ENCODE peak calls at places on chromosomes 6 and 20, in four cellular contexts. One of them, this sample, is unnamed.

GRCh38 chr20:10492844-10493243 is 57.7 kb downstream of the SLX4IP start:
- DNase-seq in HCT116: no peak
- DNase-seq in HepG2: no peak
- DNase-seq in Panc1: no peak
- DNase-seq in this sample: no peak

GRCh38 chr6:105488521-105489212 is 85.8 kb upstream of the PREP start:
- DNase-seq in HCT116: no peak
- DNase-seq in HepG2: no peak
- DNase-seq in Panc1: no peak
- DNase-seq in this sample: no peak

GRCh38 chr6:19837511-19838441 is 606 bp downstream of the ID4 start:
- DNase-seq in HCT116: no peak
- DNase-seq in HepG2: peak; percentile 21
- DNase-seq in Panc1: no peak
- DNase-seq in this sample: no peak

GRCh38 chr6:41621367-41621766 is 16.9 kb upstream of the MDFI start:
- DNase-seq in HCT116: no peak
- DNase-seq in HepG2: no peak
- DNase-seq in Panc1: no peak
- DNase-seq in this sample: no peak

GRCh38 chr20:11894072-11894471 is 23.6 kb upstream of the BTBD3 start:
- DNase-seq in HCT116: no peak
- DNase-seq in HepG2: no peak
- DNase-seq in Panc1: no peak
- DNase-seq in this sample: no peak

GRCh38 chr6:46221221-46221793 is 50.5 kb upstream of the ENPP5 start:
- DNase-seq in HCT116: peak; percentile 18
- DNase-seq in HepG2: peak; percentile 26
- DNase-seq in Panc1: peak; percentile 33
- DNase-seq in this sample: peak; percentile 32

GRCh38 chr6:151847064-151847463 is 39.6 kb downstream of the ESR1 start:
- DNase-seq in HCT116: no peak
- DNase-seq in HepG2: peak; percentile 46
- DNase-seq in Panc1: no peak
- DNase-seq in this sample: no peak

GRCh38 chr20:25669826-25670422 is 26.7 kb downstream of the ZNF337 start:
- DNase-seq in HCT116: no peak
- DNase-seq in HepG2: peak; percentile 61
- DNase-seq in Panc1: no peak
- DNase-seq in this sample: no peak

GRCh38 chr6:143399176-143399575 is 51.3 kb downstream of the ADAT2 start:
- DNase-seq in HCT116: no peak
- DNase-seq in HepG2: no peak
- DNase-seq in Panc1: no peak
- DNase-seq in this sample: no peak

GRCh38 chr20:20731945-20732296 is 19.5 kb upstream of the RALGAPA2 start:
- DNase-seq in HCT116: no peak
- DNase-seq in HepG2: no peak
- DNase-seq in Panc1: no peak
- DNase-seq in this sample: no peak

GRCh38 chr20:17542993-17543412 is 11.8 kb upstream of the BFSP1 start:
- DNase-seq in HCT116: no peak
- DNase-seq in HepG2: no peak
- DNase-seq in Panc1: no peak
- DNase-seq in this sample: no peak

GRCh38 chr6:138987643-138988468 is at the start of gene REPS1:
- DNase-seq in HCT116: peak; percentile 78
- DNase-seq in HepG2: peak; percentile 87
- DNase-seq in Panc1: peak; percentile 45
- DNase-seq in this sample: peak; percentile 94

GRCh38 chr20:57397693-57398108 is 6.5 kb downstream of the RBM38 start:
- DNase-seq in HCT116: no peak
- DNase-seq in HepG2: no peak
- DNase-seq in Panc1: no peak
- DNase-seq in this sample: no peak

GRCh38 chr6:122730775-122731386 is 48.6 kb upstream of the FABP7 start:
- DNase-seq in HCT116: no peak
- DNase-seq in HepG2: peak; percentile 41
- DNase-seq in Panc1: peak; percentile 24
- DNase-seq in this sample: peak; percentile 57

GRCh38 chr20:21208999-21209398 is 83.1 kb downstream of the KIZ start:
- DNase-seq in HCT116: no peak
- DNase-seq in HepG2: no peak
- DNase-seq in Panc1: no peak
- DNase-seq in this sample: no peak

GRCh38 chr6:57147955-57148858 is 23.9 kb upstream of the BAG2 start:
- DNase-seq in HCT116: no peak
- DNase-seq in HepG2: no peak
- DNase-seq in Panc1: no peak
- DNase-seq in this sample: no peak

GRCh38 chr6:63571883-63572732 is at the start of the genes LOC128125822 and PTP4A1:
- DNase-seq in HCT116: peak; percentile 92
- DNase-seq in HepG2: peak; percentile 95
- DNase-seq in Panc1: peak; percentile 85
- DNase-seq in this sample: peak; percentile 93

GRCh38 chr6:161353208-161353613 is 79.3 kb upstream of the AGPAT4 start:
- DNase-seq in HCT116: peak; percentile 52
- DNase-seq in HepG2: peak; percentile 46
- DNase-seq in Panc1: no peak
- DNase-seq in this sample: peak; percentile 80

GRCh38 chr6:116514103-116514502 is 2.7 kb downstream of the CALHM5 start:
- DNase-seq in HCT116: no peak
- DNase-seq in HepG2: no peak
- DNase-seq in Panc1: no peak
- DNase-seq in this sample: no peak

GRCh38 chr20:59328071-59328470 is 27.7 kb downstream of the EDN3 start:
- DNase-seq in HCT116: no peak
- DNase-seq in HepG2: no peak
- DNase-seq in Panc1: no peak
- DNase-seq in this sample: no peak

GRCh38 chr6:130903007-130903406 is 75.8 kb downstream of the SMLR1 start:
- DNase-seq in HCT116: no peak
- DNase-seq in HepG2: no peak
- DNase-seq in Panc1: no peak
- DNase-seq in this sample: no peak

GRCh38 chr6:42372699-42373098 is 79.0 kb downstream of the TRERF1 start:
- DNase-seq in HCT116: no peak
- DNase-seq in HepG2: no peak
- DNase-seq in Panc1: no peak
- DNase-seq in this sample: no peak

GRCh38 chr6:11780097-11780428 is 1.5 kb upstream of the ADTRP start:
- DNase-seq in HCT116: no peak
- DNase-seq in HepG2: no peak
- DNase-seq in Panc1: no peak
- DNase-seq in this sample: no peak

GRCh38 chr6:20483902-20484497 is 50.3 kb upstream of the CDKAL1 start:
- DNase-seq in HCT116: no peak
- DNase-seq in HepG2: no peak
- DNase-seq in Panc1: no peak
- DNase-seq in this sample: no peak

GRCh38 chr20:63544241-63544957 is 3.1 kb downstream of the SRMS start:
- DNase-seq in HCT116: no peak
- DNase-seq in HepG2: peak; percentile 39
- DNase-seq in Panc1: no peak
- DNase-seq in this sample: peak; percentile 23

GRCh38 chr20:63543733-63544132 is 3.8 kb downstream of the SRMS start:
- DNase-seq in HCT116: no peak
- DNase-seq in HepG2: no peak
- DNase-seq in Panc1: no peak
- DNase-seq in this sample: no peak

GRCh38 chr20:63546256-63546655 is 1.3 kb downstream of the SRMS start:
- DNase-seq in HCT116: no peak
- DNase-seq in HepG2: no peak
- DNase-seq in Panc1: no peak
- DNase-seq in this sample: no peak

GRCh38 chr20:63545814-63546213 is 1.7 kb downstream of the SRMS start:
- DNase-seq in HCT116: no peak
- DNase-seq in HepG2: no peak
- DNase-seq in Panc1: no peak
- DNase-seq in this sample: no peak

DNA sequence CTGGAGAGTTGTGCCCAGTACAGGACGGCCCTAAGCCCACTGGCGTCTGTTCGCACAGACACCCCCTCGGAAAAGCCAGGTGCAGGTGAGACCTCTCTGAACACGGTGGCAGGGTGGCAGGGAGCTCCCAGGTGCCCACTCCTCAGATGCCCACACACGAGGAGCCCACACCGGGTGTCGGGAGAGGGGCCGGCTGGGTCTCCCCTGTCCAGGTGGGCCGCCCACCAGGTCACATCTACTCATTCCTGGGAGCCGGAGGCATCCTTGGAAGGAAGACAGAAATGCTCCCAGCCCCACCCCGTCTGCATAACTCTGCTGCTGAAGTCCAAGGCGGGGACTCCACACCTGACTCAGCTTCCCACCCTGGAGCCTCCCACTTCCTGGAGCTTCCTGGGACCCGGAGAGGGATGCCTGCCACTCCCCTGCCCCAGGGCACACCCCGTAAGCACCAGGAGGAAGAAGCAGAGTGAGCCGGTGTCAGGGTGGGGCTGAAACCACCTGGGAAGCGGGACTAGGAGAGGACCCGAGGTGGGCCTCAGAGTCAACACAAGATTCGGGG is 2.5 kb downstream of the SRMS start:
- DNase-seq in HCT116: peak; percentile 67
- DNase-seq in HepG2: no peak
- DNase-seq in Panc1: no peak
- DNase-seq in this sample: no peak
- TF ChIP-seq TCF7L2 in HCT116: no peak
- TF ChIP-seq TCF7L2 in HepG2: no peak
- TF ChIP-seq TCF7L2 in Panc1: no peak
- TF ChIP-seq TCF7L2 in this sample: no peak

GRCh38 chr6:157259443-157259842 is 63.9 kb downstream of the TMEM242 start:
- DNase-seq in HCT116: no peak
- DNase-seq in HepG2: no peak
- DNase-seq in Panc1: no peak
- DNase-seq in this sample: no peak
- TF ChIP-seq TCF7L2 in HCT116: no peak
- TF ChIP-seq TCF7L2 in HepG2: no peak
- TF ChIP-seq TCF7L2 in Panc1: no peak
- TF ChIP-seq TCF7L2 in this sample: no peak

GRCh38 chr6:96898241-96898851 is 655 bp upstream of the NDUFAF4 start:
- DNase-seq in HCT116: no peak
- DNase-seq in HepG2: no peak
- DNase-seq in Panc1: no peak
- DNase-seq in this sample: no peak

GRCh38 chr6:96897396-96898240 is at the start of gene NDUFAF4:
- DNase-seq in HCT116: peak; percentile 90
- DNase-seq in HepG2: peak; percentile 92
- DNase-seq in Panc1: peak; percentile 79
- DNase-seq in this sample: peak; percentile 98

GRCh38 chr6:96899599-96899998 is 1.9 kb upstream of the NDUFAF4 start:
- DNase-seq in HCT116: no peak
- DNase-seq in HepG2: no peak
- DNase-seq in Panc1: no peak
- DNase-seq in this sample: no peak

GRCh38 chr6:96900873-96901272 is 3.2 kb upstream of the NDUFAF4 start:
- DNase-seq in HCT116: no peak
- DNase-seq in HepG2: no peak
- DNase-seq in Panc1: no peak
- DNase-seq in this sample: no peak

DNA sequence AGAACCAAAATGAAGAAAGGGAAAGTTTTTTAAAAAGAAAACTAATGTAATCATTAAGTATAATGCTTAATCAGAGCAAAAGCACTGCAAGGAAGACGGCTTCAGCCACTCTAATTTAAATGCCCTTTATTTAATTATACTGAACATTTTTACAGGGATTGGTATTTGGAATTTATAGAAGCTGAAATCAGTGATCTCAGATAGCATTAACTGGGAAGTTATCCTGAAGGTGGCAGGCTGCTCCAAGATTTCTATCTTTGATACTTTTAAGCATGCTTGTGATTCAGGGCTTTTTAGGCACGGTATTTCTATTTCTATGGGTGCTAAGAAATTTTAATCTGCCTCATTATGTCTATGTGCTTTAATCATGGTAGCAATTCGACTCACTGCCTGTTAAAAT is 1.3 kb upstream of the NDUFAF4 start:
- DNase-seq in HCT116: peak; percentile 37
- DNase-seq in HepG2: peak; percentile 19
- DNase-seq in Panc1: peak; percentile 33
- DNase-seq in this sample: no peak
- TF ChIP-seq TCF7L2 in HCT116: no peak
- TF ChIP-seq TCF7L2 in HepG2: no peak
- TF ChIP-seq TCF7L2 in Panc1: no peak
- TF ChIP-seq TCF7L2 in this sample: no peak

DNA sequence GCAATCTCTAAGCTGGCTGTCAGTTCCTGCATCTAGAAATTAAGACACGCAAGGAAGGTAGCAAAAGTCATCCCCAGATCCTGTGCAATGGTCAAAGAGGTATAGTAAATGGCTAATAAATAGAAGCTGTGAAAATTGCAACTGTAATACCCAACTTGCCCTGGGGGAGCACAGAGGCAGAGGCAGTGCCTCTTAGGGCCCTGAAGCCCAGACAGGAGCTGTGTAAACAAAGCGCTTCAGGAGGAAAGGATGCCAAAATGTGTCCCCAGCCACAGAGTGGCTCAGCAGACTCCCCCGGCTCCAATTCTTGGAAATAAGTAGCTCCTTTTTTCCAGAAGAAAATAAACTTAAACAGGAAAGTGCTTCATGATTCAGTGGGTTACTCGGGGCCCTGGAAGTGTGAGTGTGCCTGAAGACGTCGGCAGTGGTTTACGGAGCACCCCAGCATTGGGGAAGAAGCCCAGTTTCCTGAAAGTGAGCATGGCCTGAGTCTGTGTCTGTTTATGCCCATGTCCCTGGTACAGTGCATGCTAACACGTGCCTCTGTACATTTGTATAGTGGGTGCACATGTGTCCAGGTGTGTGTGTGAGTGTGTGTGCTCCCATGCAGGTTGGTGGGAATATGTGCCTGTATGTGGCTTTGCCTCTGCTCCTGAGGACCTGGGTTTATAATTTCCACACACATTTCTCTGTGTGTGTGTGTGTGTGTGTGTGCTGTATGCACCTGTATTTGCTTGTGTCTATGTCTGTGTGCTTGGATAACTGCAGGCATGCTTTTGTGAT is 246.7 kb downstream of the MAFB start:
- DNase-seq in HCT116: no peak
- DNase-seq in HepG2: no peak
- DNase-seq in Panc1: no peak
- DNase-seq in this sample: no peak
- TF ChIP-seq TCF7L2 in HCT116: no peak
- TF ChIP-seq TCF7L2 in HepG2: no peak
- TF ChIP-seq TCF7L2 in Panc1: no peak
- TF ChIP-seq TCF7L2 in this sample: no peak

GRCh38 chr6:157104803-157105202 is 218.5 kb downstream of the TMEM242 start:
- DNase-seq in HCT116: no peak
- DNase-seq in HepG2: no peak
- DNase-seq in Panc1: no peak
- DNase-seq in this sample: no peak

GRCh38 chr6:157107571-157107914 is 215.8 kb downstream of the TMEM242 start:
- DNase-seq in HCT116: no peak
- DNase-seq in HepG2: no peak
- DNase-seq in Panc1: no peak
- DNase-seq in this sample: no peak

GRCh38 chr6:157108923-157109322 is 214.4 kb downstream of the TMEM242 start:
- DNase-seq in HCT116: no peak
- DNase-seq in HepG2: no peak
- DNase-seq in Panc1: no peak
- DNase-seq in this sample: no peak

GRCh38 chr6:157107915-157108651 is 215.2 kb downstream of the TMEM242 start:
- DNase-seq in HCT116: no peak
- DNase-seq in HepG2: no peak
- DNase-seq in Panc1: peak; percentile 54
- DNase-seq in this sample: peak; percentile 66

GRCh38 chr6:157106487-157106886 is 216.8 kb downstream of the TMEM242 start:
- DNase-seq in HCT116: peak; percentile 29
- DNase-seq in HepG2: no peak
- DNase-seq in Panc1: peak; percentile 17
- DNase-seq in this sample: peak; percentile 35
- TF ChIP-seq TCF7L2 in HCT116: no peak
- TF ChIP-seq TCF7L2 in HepG2: no peak
- TF ChIP-seq TCF7L2 in Panc1: no peak
- TF ChIP-seq TCF7L2 in this sample: no peak

This sample was measured in K562.